ENCODE peak calls at places on chromosomes 6 and 20, in seven cellular contexts. J is NCI-H345, D is cardiac muscle cell, A is AG08396, Q is COR-L47, U is activated T-cell treated with anti-CD3 and anti-CD28 coated beads for 4 hours, E is IMR-90. H is an unnamed sample.
A peak's percentile ranks its signal among the peaks of the same experiment; 100 is the strongest.

GRCh38 chr6:13614126-13614925 is 809 bp upstream of the NOL7 start:
- DNase-seq in Q (peak; percentile 54), U (no peak), D (peak; percentile 67), A (peak; percentile 58), J (no peak), E (no peak), H (peak; percentile 37)

GRCh38 chr6:78570044-78570443 is 297.3 kb upstream of the IRAK1BP1 start:
- DNase-seq in U (no peak), E (no peak), J (no peak), D (no peak), Q (no peak), A (no peak), H (no peak)

GRCh38 chr6:80210618-80211017 is 104.1 kb downstream of the BCKDHB start:
- DNase-seq in D (peak; percentile 92), E (no peak), U (no peak), A (no peak), Q (no peak), J (no peak), H (peak; percentile 48)

GRCh38 chr6:42227173-42227850 is 9.7 kb upstream of the MRPS10 start:
- DNase-seq in U (no peak), E (no peak), A (no peak), J (no peak), D (no peak), Q (no peak), H (no peak)

GRCh38 chr6:42042108-42042507 is 8.2 kb upstream of the TAF8 start:
- DNase-seq in E (no peak), U (no peak), A (no peak), Q (no peak), D (no peak), J (no peak), H (no peak)

GRCh38 chr6:16769131-16769985 is 8.1 kb upstream of the ATXN1 start:
- DNase-seq in U (peak; percentile 64), J (no peak), E (peak; percentile 61), A (peak; percentile 43), Q (no peak), D (peak; percentile 9), H (peak; percentile 85)

GRCh38 chr20:4202441-4202840 is 187.1 kb upstream of the RNF24 start:
- DNase-seq in J (no peak), D (no peak), A (no peak), U (no peak), E (no peak), Q (no peak), H (no peak)

GRCh38 chr20:40317156-40317790 is 371.8 kb downstream of the MAFB start:
- DNase-seq in J (no peak), A (no peak), Q (no peak), D (no peak), E (no peak), U (no peak), H (no peak)

GRCh38 chr20:47412073-47412472 is 55.6 kb upstream of the ZMYND8 start:
- DNase-seq in Q (no peak), J (no peak), D (no peak), A (no peak), E (no peak), U (no peak), H (no peak)

GRCh38 chr6:82086944-82087343 is 160.6 kb downstream of the IBTK start:
- DNase-seq in A (no peak), E (no peak), Q (no peak), D (no peak), U (no peak), J (no peak), H (no peak)

GRCh38 chr20:45359069-45359405 is 3.9 kb upstream of the SYS1 start:
- DNase-seq in D (no peak), U (no peak), A (no peak), J (no peak), E (peak; percentile 44), Q (no peak), H (peak; percentile 81)

H was measured in fibroblast of mammary gland.